ENCODE peak calls at places on chromosomes 3 and 15, in five cellular contexts. C, D, S, J and V are unnamed samples.
A peak's percentile ranks its signal among the peaks of the same experiment; 100 is the strongest.

GRCh38 chr15:40904552-40905201 is 10.4 kb downstream of the VPS18 start:
- DNase-seq in C (no peak), D (no peak), S (no peak), J (no peak), V (peak; percentile 23)

GRCh38 chr15:73052679-73053397 is 575 bp downstream of the NEO1 start:
- DNase-seq in C (peak; percentile 33), D (peak; percentile 72), S (peak; percentile 68), J (peak; percentile 41), V (peak; percentile 61)

GRCh38 chr3:60079076-60079475 is 1029.3 kb upstream of the CFAP20DC start:
- DNase-seq in C (no peak), D (no peak), S (no peak), J (no peak), V (no peak)

GRCh38 chr15:66078196-66078928 is 175.2 kb downstream of the MEGF11 start:
- DNase-seq in C (no peak), D (peak; percentile 40), S (no peak), J (no peak), V (peak; percentile 69)

GRCh38 chr15:64642875-64643274 is 132.5 kb downstream of the RBPMS2 start:
- DNase-seq in C (no peak), D (no peak), S (no peak), J (no peak), V (no peak)

GRCh38 chr15:76866716-76867321 is 38.3 kb downstream of the SCAPER start:
- DNase-seq in C (no peak), D (no peak), S (no peak), J (no peak), V (peak; percentile 25)

GRCh38 chr3:178479860-178480259 is 56.4 kb upstream of the KCNMB2 start:
- DNase-seq in C (no peak), D (no peak), S (no peak), J (peak; percentile 17), V (no peak)

GRCh38 chr3:174023445-174023844 is 625.9 kb downstream of the NLGN1 start:
- DNase-seq in C (no peak), D (no peak), S (no peak), J (no peak), V (no peak)

GRCh38 chr3:59321881-59322540 is 272.2 kb upstream of the CFAP20DC start:
- DNase-seq in C (no peak), D (no peak), S (no peak), J (no peak), V (no peak)

GRCh38 chr3:24519368-24520100 is 24.9 kb upstream of the THRB start:
- DNase-seq in C (peak; percentile 33), D (no peak), S (no peak), J (no peak), V (peak; percentile 82)

GRCh38 chr3:76776927-76777326 is 263.0 kb upstream of the ROBO2 start:
- DNase-seq in C (no peak), D (no peak), S (no peak), J (no peak), V (no peak)

GRCh38 chr15:63615935-63616334 is 18.7 kb downstream of the FBXL22 start:
- DNase-seq in C (no peak), D (no peak), S (no peak), J (no peak), V (no peak)

GRCh38 chr15:93089855-93090305 is 869 bp upstream of the RGMA start:
- DNase-seq in C (peak; percentile 62), D (peak; percentile 78), S (no peak), J (no peak), V (no peak)

GRCh38 chr3:94004301-94004910 is 24.0 kb downstream of the STX19 start:
- DNase-seq in C (no peak), D (no peak), S (no peak), J (no peak), V (no peak)

GRCh38 chr3:124014366-124014942 is 22.5 kb upstream of the ROPN1 start:
- DNase-seq in C (no peak), D (no peak), S (peak; percentile 28), J (no peak), V (no peak)

GRCh38 chr3:55678521-55679216 is 191.6 kb upstream of the WNT5A start:
- DNase-seq in C (no peak), D (no peak), S (no peak), J (no peak), V (no peak)

GRCh38 chr3:128603811-128604447 is 46.7 kb downstream of the RPN1 start:
- DNase-seq in C (no peak), D (no peak), S (no peak), J (peak; percentile 56), V (peak; percentile 78)

GRCh38 chr15:100692259-100692658 is 89.9 kb downstream of the ASB7 start:
- DNase-seq in C (no peak), D (no peak), S (no peak), J (no peak), V (peak; percentile 46)

GRCh38 chr15:36079021-36079420 is 500.4 kb upstream of the CDIN1 start:
- DNase-seq in C (no peak), D (no peak), S (no peak), J (no peak), V (no peak)

GRCh38 chr15:69782809-69783208 is 314.9 kb downstream of the TLE3 start:
- DNase-seq in C (no peak), D (no peak), S (no peak), J (no peak), V (no peak)

GRCh38 chr3:185824051-185824466 is 783 bp downstream of the IGF2BP2 start:
- DNase-seq in C (peak; percentile 32), D (no peak), S (peak; percentile 43), J (no peak), V (peak; percentile 92)

GRCh38 chr3:162525052-162525451 is 1028.4 kb downstream of the OTOL1 start:
- DNase-seq in C (no peak), D (peak; percentile 67), S (no peak), J (no peak), V (peak; percentile 42)

GRCh38 chr15:95208988-95209387 is 977.6 kb downstream of the MCTP2 start:
- DNase-seq in C (no peak), D (no peak), S (no peak), J (no peak), V (no peak)

GRCh38 chr3:157166559-157166958 is 6.6 kb upstream of the CCNL1 start:
- DNase-seq in C (no peak), D (no peak), S (no peak), J (no peak), V (no peak)
- H3K27ac ChIP-seq in C (no peak overlapping the region), D (no peak overlapping the region), S (no peak overlapping the region), J (no peak overlapping the region), V (no peak overlapping the region)

GRCh38 chr3:42063886-42064285 is 27.3 kb upstream of the TRAK1 start:
- DNase-seq in C (no peak), D (no peak), S (no peak), J (peak; percentile 46), V (peak; percentile 92)
- H3K27ac ChIP-seq in C (peak overlapping the region; percentile 89), D (peak overlapping the region; percentile 88), S (no peak overlapping the region), J (peak overlapping the region; percentile 85), V (peak overlapping the region; percentile 97)

GRCh38 chr3:125051205-125051604 is 4.6 kb downstream of the HEG1 start:
- DNase-seq in C (no peak), D (no peak), S (no peak), J (no peak), V (no peak)
- H3K27ac ChIP-seq in C (peak overlapping the region; percentile 95), D (peak overlapping the region; percentile 93), S (peak overlapping the region; percentile 95), J (peak overlapping the region; percentile 94), V (peak overlapping the region; percentile 99)

DNA sequence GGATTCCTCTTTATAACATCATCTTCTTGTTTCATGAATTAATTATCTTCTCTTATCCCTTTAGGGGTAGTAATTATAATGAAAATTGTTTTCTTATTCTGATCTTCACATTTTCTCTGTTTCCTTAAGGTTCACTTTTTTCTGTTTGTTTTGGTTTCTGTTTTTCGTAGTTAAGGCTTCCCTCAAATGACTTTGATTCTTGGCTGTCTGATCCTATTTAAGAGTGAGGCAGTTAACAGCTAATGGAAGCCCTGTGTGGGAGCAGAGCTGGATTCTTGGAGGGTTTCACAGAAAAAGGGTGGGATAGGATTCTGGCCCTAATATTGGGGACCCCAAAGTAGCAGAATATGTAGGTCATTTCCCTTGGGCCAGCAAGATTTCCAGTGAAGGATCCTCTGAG is 6.8 kb upstream of the AMOTL2 start:
- DNase-seq in C (no peak), D (no peak), S (no peak), J (no peak), V (no peak)
- H3K27ac ChIP-seq in C (peak overlapping the region; percentile 63), D (peak overlapping the region; percentile 38), S (no peak overlapping the region), J (peak overlapping the region; percentile 60), V (no peak overlapping the region)

GRCh38 chr3:171862993-171863521 is 19.9 kb downstream of the TMEM212 start:
- DNase-seq in C (no peak), D (no peak), S (peak; percentile 33), J (no peak), V (no peak)

GRCh38 chr3:171865191-171865865 is 22.2 kb downstream of the TMEM212 start:
- DNase-seq in C (no peak), D (no peak), S (no peak), J (no peak), V (no peak)

GRCh38 chr3:171862392-171862791 is 19.2 kb downstream of the TMEM212 start:
- DNase-seq in C (no peak), D (no peak), S (no peak), J (no peak), V (no peak)

GRCh38 chr3:171860830-171861535 is 17.8 kb downstream of the TMEM212 start:
- DNase-seq in C (no peak), D (no peak), S (no peak), J (no peak), V (no peak)

DNA sequence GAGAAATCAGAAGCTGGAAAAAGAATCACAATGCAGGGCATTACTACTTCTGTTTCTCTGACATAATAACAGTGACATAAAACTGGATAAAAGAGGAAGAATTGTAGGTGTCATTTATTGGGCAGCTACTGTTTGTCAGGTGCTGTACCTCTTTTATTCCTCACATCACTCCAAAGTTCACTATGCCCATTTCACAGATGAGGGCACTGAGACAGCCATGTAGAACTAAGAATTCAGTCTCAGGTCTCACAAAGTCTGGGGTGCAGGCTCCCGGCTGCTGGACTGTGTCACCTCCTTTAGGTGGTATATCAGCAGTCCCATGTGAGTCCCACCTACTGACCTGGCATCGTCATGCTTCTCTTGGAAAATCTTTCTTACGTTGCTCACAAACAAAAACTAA is 20.8 kb downstream of the TMEM212 start:
- DNase-seq in C (no peak), D (no peak), S (no peak), J (no peak), V (no peak)
- H3K27ac ChIP-seq in C (no peak overlapping the region), D (no peak overlapping the region), S (no peak overlapping the region), J (no peak overlapping the region), V (no peak overlapping the region)

GRCh38 chr15:27685638-27686037 is 413.5 kb downstream of the OCA2 start:
- DNase-seq in C (no peak), D (no peak), S (no peak), J (no peak), V (no peak)

GRCh38 chr15:27683126-27683525 is 416.0 kb downstream of the OCA2 start:
- DNase-seq in C (no peak), D (no peak), S (no peak), J (no peak), V (no peak)

GRCh38 chr15:27690290-27690689 is 408.8 kb downstream of the OCA2 start:
- DNase-seq in C (no peak), D (no peak), S (no peak), J (no peak), V (no peak)

GRCh38 chr15:27686971-27687370 is 412.1 kb downstream of the OCA2 start:
- DNase-seq in C (no peak), D (no peak), S (no peak), J (no peak), V (no peak)

GRCh38 chr15:27686376-27686775 is 412.7 kb downstream of the OCA2 start:
- DNase-seq in C (no peak), D (no peak), S (no peak), J (no peak), V (no peak)
- H3K27ac ChIP-seq in C (no peak overlapping the region), D (no peak overlapping the region), S (no peak overlapping the region), J (no peak overlapping the region), V (no peak overlapping the region)

GRCh38 chr3:42659451-42660130 is 6.1 kb downstream of the ZBTB47 start:
- DNase-seq in C (no peak), D (peak; percentile 64), S (no peak), J (peak; percentile 63), V (peak; percentile 85)
- H3K27ac ChIP-seq in C (peak overlapping the region; percentile 41), D (peak overlapping the region; percentile 27), S (no peak overlapping the region), J (no peak overlapping the region), V (no peak overlapping the region)